ENCODE peak calls at places on chromosomes 3 and 15, in five cellular contexts. One of them, this sample, is unnamed.

GRCh38 chr3:84440306-84440705 is 518.5 kb upstream of the CADM2 start:
- DNase-seq in AG10803: no peak
- DNase-seq in Panc1: no peak
- DNase-seq in GM10248: no peak
- DNase-seq in fibroblast of pulmonary artery: no peak
- DNase-seq in this sample: no peak

GRCh38 chr3:11465744-11466611 is 177.7 kb downstream of the VGLL4 start:
- DNase-seq in AG10803: peak; percentile 95
- DNase-seq in Panc1: no peak
- DNase-seq in GM10248: no peak
- DNase-seq in fibroblast of pulmonary artery: peak; percentile 96
- DNase-seq in this sample: no peak

GRCh38 chr3:102223139-102223538 is 211.7 kb upstream of the ZPLD1 start:
- DNase-seq in AG10803: no peak
- DNase-seq in Panc1: no peak
- DNase-seq in GM10248: no peak
- DNase-seq in fibroblast of pulmonary artery: no peak
- DNase-seq in this sample: no peak

GRCh38 chr3:46858996-46859710 is 4.1 kb downstream of the MYL3 start:
- DNase-seq in AG10803: no peak
- DNase-seq in Panc1: no peak
- DNase-seq in GM10248: no peak
- DNase-seq in fibroblast of pulmonary artery: no peak
- DNase-seq in this sample: no peak

GRCh38 chr3:105594219-105594618 is 227.5 kb downstream of the ALCAM start:
- DNase-seq in AG10803: no peak
- DNase-seq in Panc1: no peak
- DNase-seq in GM10248: no peak
- DNase-seq in fibroblast of pulmonary artery: no peak
- DNase-seq in this sample: no peak

GRCh38 chr15:38874464-38874863 is 309.9 kb upstream of the RASGRP1 start:
- DNase-seq in AG10803: peak; percentile 35
- DNase-seq in Panc1: no peak
- DNase-seq in GM10248: no peak
- DNase-seq in fibroblast of pulmonary artery: no peak
- DNase-seq in this sample: no peak

GRCh38 chr3:149296972-149297371 is 36.5 kb downstream of the TM4SF18 start:
- DNase-seq in AG10803: no peak
- DNase-seq in Panc1: no peak
- DNase-seq in GM10248: no peak
- DNase-seq in fibroblast of pulmonary artery: no peak
- DNase-seq in this sample: no peak

GRCh38 chr3:188712257-188712924 is 459.4 kb upstream of the TPRG1 start:
- DNase-seq in AG10803: peak; percentile 44
- DNase-seq in Panc1: no peak
- DNase-seq in GM10248: no peak
- DNase-seq in fibroblast of pulmonary artery: peak; percentile 72
- DNase-seq in this sample: no peak

GRCh38 chr3:16311960-16312451 is 47.0 kb downstream of the OXNAD1 start:
- DNase-seq in AG10803: peak; percentile 55
- DNase-seq in Panc1: no peak
- DNase-seq in GM10248: no peak
- DNase-seq in fibroblast of pulmonary artery: peak; percentile 39
- DNase-seq in this sample: no peak

DNA sequence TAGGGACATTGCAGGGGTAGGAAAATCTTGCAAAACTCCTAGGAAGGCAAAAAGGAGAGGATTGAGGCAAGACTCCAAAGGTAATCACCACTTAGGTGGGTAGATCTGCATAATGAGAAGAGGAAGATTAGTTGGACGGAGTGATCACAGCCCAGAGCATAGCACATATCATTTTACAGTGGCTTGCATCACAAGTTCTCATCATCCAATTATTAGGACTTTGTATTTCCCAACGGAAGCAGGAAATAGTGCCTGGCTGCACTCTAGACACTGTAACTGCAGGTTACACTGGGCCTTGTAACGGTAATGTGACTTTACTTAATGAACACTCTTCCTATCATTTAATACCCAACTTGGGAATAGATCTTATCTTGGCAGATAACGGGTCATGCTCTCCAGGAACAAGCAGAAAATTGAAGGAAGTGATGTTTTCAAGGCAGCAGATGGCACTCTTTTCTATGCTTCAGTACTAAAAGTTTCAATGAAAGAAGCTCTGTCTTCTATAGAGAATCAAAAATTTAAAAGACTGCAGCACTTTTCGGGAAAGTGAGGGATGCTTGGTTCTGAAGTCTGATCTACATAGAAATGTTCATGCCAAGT is 101.9 kb upstream of the KCNMB2 start:
- DNase-seq in AG10803: no peak
- DNase-seq in Panc1: no peak
- DNase-seq in GM10248: no peak
- DNase-seq in fibroblast of pulmonary artery: peak; percentile 19
- DNase-seq in this sample: no peak
- TF ChIP-seq CTCF in AG10803: peak; percentile 43
- TF ChIP-seq CTCF in Panc1: peak; percentile 29
- TF ChIP-seq CTCF in GM10248: peak; percentile 34
- TF ChIP-seq CTCF in fibroblast of pulmonary artery: peak; percentile 10
- TF ChIP-seq CTCF in this sample: peak; percentile 22

GRCh38 chr3:52512105-52512504 is 17.0 kb downstream of the STAB1 start:
- DNase-seq in AG10803: no peak
- DNase-seq in Panc1: no peak
- DNase-seq in GM10248: no peak
- DNase-seq in fibroblast of pulmonary artery: no peak
- DNase-seq in this sample: no peak

GRCh38 chr3:52512727-52513126 is 17.6 kb downstream of the STAB1 start:
- DNase-seq in AG10803: no peak
- DNase-seq in Panc1: no peak
- DNase-seq in GM10248: no peak
- DNase-seq in fibroblast of pulmonary artery: no peak
- DNase-seq in this sample: no peak

GRCh38 chr3:52507359-52507758 is 12.2 kb downstream of the STAB1 start:
- DNase-seq in AG10803: peak; percentile 20
- DNase-seq in Panc1: no peak
- DNase-seq in GM10248: no peak
- DNase-seq in fibroblast of pulmonary artery: peak; percentile 28
- DNase-seq in this sample: no peak

GRCh38 chr3:52511509-52511908 is 16.4 kb downstream of the STAB1 start:
- DNase-seq in AG10803: no peak
- DNase-seq in Panc1: no peak
- DNase-seq in GM10248: no peak
- DNase-seq in fibroblast of pulmonary artery: no peak
- DNase-seq in this sample: no peak

GRCh38 chr3:52509753-52510328 is 14.7 kb downstream of the STAB1 start:
- DNase-seq in AG10803: no peak
- DNase-seq in Panc1: no peak
- DNase-seq in GM10248: no peak
- DNase-seq in fibroblast of pulmonary artery: no peak
- DNase-seq in this sample: no peak
- TF ChIP-seq CTCF in AG10803: no peak
- TF ChIP-seq CTCF in Panc1: no peak
- TF ChIP-seq CTCF in GM10248: no peak
- TF ChIP-seq CTCF in fibroblast of pulmonary artery: no peak
- TF ChIP-seq CTCF in this sample: no peak

DNA sequence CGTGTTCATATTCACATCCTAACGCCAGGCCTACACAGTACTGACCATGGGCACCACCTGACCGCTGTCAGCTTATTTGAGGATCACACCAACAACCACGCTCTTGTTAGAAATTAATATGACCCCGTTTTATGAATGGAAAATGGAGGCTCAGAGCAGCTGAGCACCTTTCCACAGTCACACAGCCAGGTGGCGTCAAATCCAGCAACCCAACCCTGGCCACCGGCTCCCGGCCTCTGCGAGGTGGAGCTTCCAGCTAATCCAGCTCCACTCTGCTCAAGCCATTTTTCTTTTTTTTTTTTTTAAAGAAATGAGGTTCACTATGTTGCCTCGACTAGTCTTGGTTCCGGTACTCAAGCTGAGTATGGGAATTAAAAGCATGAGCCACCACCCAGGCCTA is 41.3 kb downstream of the RPN1 start:
- DNase-seq in AG10803: no peak
- DNase-seq in Panc1: no peak
- DNase-seq in GM10248: no peak
- DNase-seq in fibroblast of pulmonary artery: no peak
- DNase-seq in this sample: no peak
- TF ChIP-seq CTCF in AG10803: no peak
- TF ChIP-seq CTCF in Panc1: no peak
- TF ChIP-seq CTCF in GM10248: no peak
- TF ChIP-seq CTCF in fibroblast of pulmonary artery: no peak
- TF ChIP-seq CTCF in this sample: no peak

GRCh38 chr3:145639880-145640279 is 521.1 kb downstream of the PLOD2 start:
- DNase-seq in AG10803: no peak
- DNase-seq in Panc1: no peak
- DNase-seq in GM10248: no peak
- DNase-seq in fibroblast of pulmonary artery: no peak
- DNase-seq in this sample: no peak
- TF ChIP-seq CTCF in AG10803: no peak
- TF ChIP-seq CTCF in Panc1: no peak
- TF ChIP-seq CTCF in GM10248: no peak
- TF ChIP-seq CTCF in fibroblast of pulmonary artery: no peak
- TF ChIP-seq CTCF in this sample: no peak

GRCh38 chr3:163490119-163490518 is 1588.2 kb downstream of the SI start:
- DNase-seq in AG10803: peak; percentile 6
- DNase-seq in Panc1: peak; percentile 15
- DNase-seq in GM10248: peak; percentile 23
- DNase-seq in fibroblast of pulmonary artery: peak; percentile 58
- DNase-seq in this sample: no peak
- TF ChIP-seq CTCF in AG10803: peak; percentile 45
- TF ChIP-seq CTCF in Panc1: peak; percentile 70
- TF ChIP-seq CTCF in GM10248: peak; percentile 66
- TF ChIP-seq CTCF in fibroblast of pulmonary artery: peak; percentile 59
- TF ChIP-seq CTCF in this sample: peak; percentile 90

GRCh38 chr15:75782926-75783325 is 60.3 kb upstream of the UBE2Q2 start:
- DNase-seq in AG10803: no peak
- DNase-seq in Panc1: no peak
- DNase-seq in GM10248: no peak
- DNase-seq in fibroblast of pulmonary artery: no peak
- DNase-seq in this sample: no peak

GRCh38 chr15:75776075-75776443 is 63.4 kb upstream of the CSPG4 start:
- DNase-seq in AG10803: peak; percentile 75
- DNase-seq in Panc1: no peak
- DNase-seq in GM10248: no peak
- DNase-seq in fibroblast of pulmonary artery: peak; percentile 22
- DNase-seq in this sample: no peak

GRCh38 chr15:75775296-75776074 is 62.8 kb upstream of the CSPG4 start:
- DNase-seq in AG10803: no peak
- DNase-seq in Panc1: no peak
- DNase-seq in GM10248: no peak
- DNase-seq in fibroblast of pulmonary artery: no peak
- DNase-seq in this sample: no peak

GRCh38 chr15:75779504-75779903 is 63.7 kb upstream of the UBE2Q2 start:
- DNase-seq in AG10803: no peak
- DNase-seq in Panc1: no peak
- DNase-seq in GM10248: no peak
- DNase-seq in fibroblast of pulmonary artery: no peak
- DNase-seq in this sample: no peak
- TF ChIP-seq CTCF in AG10803: no peak
- TF ChIP-seq CTCF in Panc1: no peak
- TF ChIP-seq CTCF in GM10248: no peak
- TF ChIP-seq CTCF in fibroblast of pulmonary artery: no peak
- TF ChIP-seq CTCF in this sample: no peak